ENCODE peak calls at places on chromosomes 5 and 9, in eight cellular contexts. One of them, this sample, is unnamed.

GRCh38 chr5:53545744-53546143 is 14.7 kb upstream of the NDUFS4 start:
- DNase-seq in IMR-90: no peak
- DNase-seq in GM23248: no peak
- DNase-seq in lower lobe of right lung: no peak
- DNase-seq in stomach: no peak
- DNase-seq in mesendoderm: peak; percentile 59
- DNase-seq in Karpas-422: no peak
- DNase-seq in right lobe of liver: no peak
- DNase-seq in this sample: no peak

GRCh38 chr9:107827304-107827703 is 337.7 kb upstream of the KLF4 start:
- DNase-seq in IMR-90: no peak
- DNase-seq in GM23248: no peak
- DNase-seq in lower lobe of right lung: no peak
- DNase-seq in stomach: no peak
- DNase-seq in mesendoderm: no peak
- DNase-seq in Karpas-422: no peak
- DNase-seq in right lobe of liver: no peak
- DNase-seq in this sample: peak; percentile 23

GRCh38 chr5:74595143-74595915 is 45.2 kb downstream of the ENC1 start:
- DNase-seq in IMR-90: peak; percentile 81
- DNase-seq in GM23248: peak; percentile 6
- DNase-seq in lower lobe of right lung: no peak
- DNase-seq in stomach: no peak
- DNase-seq in mesendoderm: peak; percentile 94
- DNase-seq in Karpas-422: no peak
- DNase-seq in right lobe of liver: no peak
- DNase-seq in this sample: peak; percentile 58

GRCh38 chr5:90878549-90879196 is 320.1 kb downstream of the ADGRV1 start:
- DNase-seq in IMR-90: peak; percentile 34
- DNase-seq in GM23248: peak; percentile 44
- DNase-seq in lower lobe of right lung: no peak
- DNase-seq in stomach: no peak
- DNase-seq in mesendoderm: no peak
- DNase-seq in Karpas-422: no peak
- DNase-seq in right lobe of liver: no peak
- DNase-seq in this sample: no peak

GRCh38 chr5:83407931-83408330 is 63.6 kb upstream of the VCAN start:
- DNase-seq in IMR-90: peak; percentile 8
- DNase-seq in GM23248: no peak
- DNase-seq in lower lobe of right lung: no peak
- DNase-seq in stomach: no peak
- DNase-seq in mesendoderm: no peak
- DNase-seq in Karpas-422: no peak
- DNase-seq in right lobe of liver: no peak
- DNase-seq in this sample: no peak

GRCh38 chr5:95822038-95822407 is 503 bp downstream of the GLRX start:
- DNase-seq in IMR-90: peak; percentile 25
- DNase-seq in GM23248: peak; percentile 84
- DNase-seq in lower lobe of right lung: peak; percentile 78
- DNase-seq in stomach: peak; percentile 60
- DNase-seq in mesendoderm: peak; percentile 85
- DNase-seq in Karpas-422: peak; percentile 83
- DNase-seq in right lobe of liver: peak; percentile 63
- DNase-seq in this sample: peak; percentile 74

GRCh38 chr5:8831251-8831650 is 714.6 kb downstream of the SEMA5A start:
- DNase-seq in IMR-90: no peak
- DNase-seq in GM23248: no peak
- DNase-seq in lower lobe of right lung: no peak
- DNase-seq in stomach: no peak
- DNase-seq in mesendoderm: no peak
- DNase-seq in Karpas-422: no peak
- DNase-seq in right lobe of liver: no peak
- DNase-seq in this sample: no peak

GRCh38 chr5:123505633-123506032 is 6.3 kb upstream of the CSNK1G3 start:
- DNase-seq in IMR-90: no peak
- DNase-seq in GM23248: no peak
- DNase-seq in lower lobe of right lung: no peak
- DNase-seq in stomach: peak; percentile 36
- DNase-seq in mesendoderm: no peak
- DNase-seq in Karpas-422: no peak
- DNase-seq in right lobe of liver: no peak
- DNase-seq in this sample: no peak

GRCh38 chr5:111548992-111549649 is 36.8 kb upstream of the STARD4 start:
- DNase-seq in IMR-90: peak; percentile 38
- DNase-seq in GM23248: peak; percentile 60
- DNase-seq in lower lobe of right lung: no peak
- DNase-seq in stomach: peak; percentile 48
- DNase-seq in mesendoderm: peak; percentile 86
- DNase-seq in Karpas-422: no peak
- DNase-seq in right lobe of liver: peak; percentile 19
- DNase-seq in this sample: no peak

GRCh38 chr5:152560508-152561137 is 155.5 kb upstream of the NMUR2 start:
- DNase-seq in IMR-90: peak; percentile 12
- DNase-seq in GM23248: peak; percentile 68
- DNase-seq in lower lobe of right lung: no peak
- DNase-seq in stomach: peak; percentile 70
- DNase-seq in mesendoderm: peak; percentile 83
- DNase-seq in Karpas-422: peak; percentile 81
- DNase-seq in right lobe of liver: peak; percentile 62
- DNase-seq in this sample: peak; percentile 84

GRCh38 chr5:139425497-139425896 is 13.8 kb downstream of the DNAJC18 start:
- DNase-seq in IMR-90: no peak
- DNase-seq in GM23248: no peak
- DNase-seq in lower lobe of right lung: no peak
- DNase-seq in stomach: no peak
- DNase-seq in mesendoderm: no peak
- DNase-seq in Karpas-422: no peak
- DNase-seq in right lobe of liver: no peak
- DNase-seq in this sample: no peak

GRCh38 chr9:137325791-137326190 is 23.7 kb upstream of the NRARP start:
- DNase-seq in IMR-90: no peak
- DNase-seq in GM23248: no peak
- DNase-seq in lower lobe of right lung: no peak
- DNase-seq in stomach: no peak
- DNase-seq in mesendoderm: no peak
- DNase-seq in Karpas-422: no peak
- DNase-seq in right lobe of liver: no peak
- DNase-seq in this sample: no peak

GRCh38 chr9:71781391-71781790 is 13.1 kb upstream of the CEMIP2 start:
- DNase-seq in IMR-90: no peak
- DNase-seq in GM23248: no peak
- DNase-seq in lower lobe of right lung: no peak
- DNase-seq in stomach: no peak
- DNase-seq in mesendoderm: no peak
- DNase-seq in Karpas-422: no peak
- DNase-seq in right lobe of liver: no peak
- DNase-seq in this sample: no peak

GRCh38 chr5:124403281-124403680 is 343.2 kb downstream of the ZNF608 start:
- DNase-seq in IMR-90: no peak
- DNase-seq in GM23248: no peak
- DNase-seq in lower lobe of right lung: no peak
- DNase-seq in stomach: no peak
- DNase-seq in mesendoderm: no peak
- DNase-seq in Karpas-422: no peak
- DNase-seq in right lobe of liver: no peak
- DNase-seq in this sample: no peak

GRCh38 chr5:139671096-139671841 is 23.1 kb downstream of the CXXC5 start:
- DNase-seq in IMR-90: no peak
- DNase-seq in GM23248: no peak
- DNase-seq in lower lobe of right lung: no peak
- DNase-seq in stomach: no peak
- DNase-seq in mesendoderm: no peak
- DNase-seq in Karpas-422: no peak
- DNase-seq in right lobe of liver: no peak
- DNase-seq in this sample: no peak

GRCh38 chr9:75378036-75378435 is 289.7 kb downstream of the OSTF1 start:
- DNase-seq in IMR-90: no peak
- DNase-seq in GM23248: peak; percentile 46
- DNase-seq in lower lobe of right lung: peak; percentile 46
- DNase-seq in stomach: no peak
- DNase-seq in mesendoderm: peak; percentile 18
- DNase-seq in Karpas-422: no peak
- DNase-seq in right lobe of liver: peak; percentile 30
- DNase-seq in this sample: peak; percentile 57

GRCh38 chr5:7850533-7851239 is at the start of gene CFAP90:
- DNase-seq in IMR-90: peak; percentile 30
- DNase-seq in GM23248: peak; percentile 64
- DNase-seq in lower lobe of right lung: peak; percentile 82
- DNase-seq in stomach: peak; percentile 62
- DNase-seq in mesendoderm: peak; percentile 95
- DNase-seq in Karpas-422: no peak
- DNase-seq in right lobe of liver: peak; percentile 69
- DNase-seq in this sample: peak; percentile 78

GRCh38 chr9:36461341-36461740 is 61.3 kb upstream of the RNF38 start:
- DNase-seq in IMR-90: peak; percentile 40
- DNase-seq in GM23248: peak; percentile 30
- DNase-seq in lower lobe of right lung: no peak
- DNase-seq in stomach: no peak
- DNase-seq in mesendoderm: no peak
- DNase-seq in Karpas-422: no peak
- DNase-seq in right lobe of liver: no peak
- DNase-seq in this sample: no peak

DNA sequence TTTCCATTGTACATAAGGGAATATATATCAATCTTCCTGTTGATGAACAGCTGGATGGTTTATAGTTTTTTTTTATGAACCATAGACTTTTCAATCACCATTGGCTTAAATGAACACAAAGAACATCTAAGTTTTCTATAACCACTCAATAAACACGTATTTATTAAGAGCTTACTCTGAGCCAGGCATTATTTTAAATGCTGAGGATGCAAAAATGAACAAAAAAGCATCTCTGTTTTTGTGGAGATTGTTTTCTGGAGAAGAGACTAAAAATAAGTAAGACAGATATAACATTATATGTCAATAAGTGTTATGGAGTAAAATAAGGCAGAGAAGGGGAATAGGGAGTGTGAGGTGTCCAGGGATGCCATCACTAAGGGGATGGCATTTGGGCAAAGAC is 52.1 kb upstream of the SLC24A2 start:
- DNase-seq in IMR-90: no peak
- DNase-seq in GM23248: no peak
- DNase-seq in lower lobe of right lung: no peak
- DNase-seq in stomach: no peak
- DNase-seq in mesendoderm: no peak
- DNase-seq in Karpas-422: no peak
- DNase-seq in right lobe of liver: no peak
- DNase-seq in this sample: no peak
- H3K36me3 ChIP-seq in IMR-90: no peaks in the 10 kb centered on the region
- H3K36me3 ChIP-seq in GM23248: no peaks in the 10 kb centered on the region
- H3K36me3 ChIP-seq in lower lobe of right lung: no peaks in the 10 kb centered on the region
- H3K36me3 ChIP-seq in stomach: no peaks in the 10 kb centered on the region
- H3K36me3 ChIP-seq in mesendoderm: no peaks in the 10 kb centered on the region
- H3K36me3 ChIP-seq in Karpas-422: no peaks in the 10 kb centered on the region
- H3K36me3 ChIP-seq in right lobe of liver: no peaks in the 10 kb centered on the region
- H3K36me3 ChIP-seq in this sample: no peaks in the 10 kb centered on the region

GRCh38 chr9:27549196-27549737 is 19.7 kb upstream of the MOB3B start:
- DNase-seq in IMR-90: peak; percentile 36
- DNase-seq in GM23248: peak; percentile 63
- DNase-seq in lower lobe of right lung: no peak
- DNase-seq in stomach: no peak
- DNase-seq in mesendoderm: no peak
- DNase-seq in Karpas-422: no peak
- DNase-seq in right lobe of liver: no peak
- DNase-seq in this sample: no peak

GRCh38 chr9:27558307-27558706 is 15.0 kb downstream of the C9orf72 start:
- DNase-seq in IMR-90: no peak
- DNase-seq in GM23248: no peak
- DNase-seq in lower lobe of right lung: no peak
- DNase-seq in stomach: no peak
- DNase-seq in mesendoderm: no peak
- DNase-seq in Karpas-422: no peak
- DNase-seq in right lobe of liver: no peak
- DNase-seq in this sample: no peak

GRCh38 chr9:27560457-27560856 is 12.8 kb downstream of the C9orf72 start:
- DNase-seq in IMR-90: no peak
- DNase-seq in GM23248: no peak
- DNase-seq in lower lobe of right lung: no peak
- DNase-seq in stomach: no peak
- DNase-seq in mesendoderm: no peak
- DNase-seq in Karpas-422: no peak
- DNase-seq in right lobe of liver: no peak
- DNase-seq in this sample: no peak

GRCh38 chr9:27554712-27555111 is 18.6 kb downstream of the C9orf72 start:
- DNase-seq in IMR-90: no peak
- DNase-seq in GM23248: no peak
- DNase-seq in lower lobe of right lung: no peak
- DNase-seq in stomach: no peak
- DNase-seq in mesendoderm: no peak
- DNase-seq in Karpas-422: no peak
- DNase-seq in right lobe of liver: no peak
- DNase-seq in this sample: no peak
- H3K36me3 ChIP-seq in IMR-90: peaks cover 3% of the 10 kb centered on the region
- H3K36me3 ChIP-seq in GM23248: no peaks in the 10 kb centered on the region
- H3K36me3 ChIP-seq in lower lobe of right lung: peaks cover 95% of the 10 kb centered on the region
- H3K36me3 ChIP-seq in stomach: peaks cover 94% of the 10 kb centered on the region
- H3K36me3 ChIP-seq in mesendoderm: no peaks in the 10 kb centered on the region
- H3K36me3 ChIP-seq in Karpas-422: peaks cover 45% of the 10 kb centered on the region
- H3K36me3 ChIP-seq in right lobe of liver: peaks cover 16% of the 10 kb centered on the region
- H3K36me3 ChIP-seq in this sample: no peaks in the 10 kb centered on the region

GRCh38 chr9:91340395-91340794 is 21.3 kb downstream of the AUH start:
- DNase-seq in IMR-90: no peak
- DNase-seq in GM23248: no peak
- DNase-seq in lower lobe of right lung: no peak
- DNase-seq in stomach: no peak
- DNase-seq in mesendoderm: no peak
- DNase-seq in Karpas-422: no peak
- DNase-seq in right lobe of liver: no peak
- DNase-seq in this sample: no peak

GRCh38 chr9:91341258-91341746 is 20.4 kb downstream of the AUH start:
- DNase-seq in IMR-90: no peak
- DNase-seq in GM23248: no peak
- DNase-seq in lower lobe of right lung: no peak
- DNase-seq in stomach: no peak
- DNase-seq in mesendoderm: no peak
- DNase-seq in Karpas-422: no peak
- DNase-seq in right lobe of liver: no peak
- DNase-seq in this sample: no peak

GRCh38 chr9:91342575-91342974 is 19.1 kb downstream of the AUH start:
- DNase-seq in IMR-90: no peak
- DNase-seq in GM23248: no peak
- DNase-seq in lower lobe of right lung: no peak
- DNase-seq in stomach: no peak
- DNase-seq in mesendoderm: no peak
- DNase-seq in Karpas-422: no peak
- DNase-seq in right lobe of liver: no peak
- DNase-seq in this sample: no peak

GRCh38 chr9:91338681-91339080 is 23.0 kb downstream of the AUH start:
- DNase-seq in IMR-90: no peak
- DNase-seq in GM23248: no peak
- DNase-seq in lower lobe of right lung: no peak
- DNase-seq in stomach: no peak
- DNase-seq in mesendoderm: no peak
- DNase-seq in Karpas-422: no peak
- DNase-seq in right lobe of liver: no peak
- DNase-seq in this sample: no peak

GRCh38 chr9:91341749-91342148 is 20.0 kb downstream of the AUH start:
- DNase-seq in IMR-90: no peak
- DNase-seq in GM23248: no peak
- DNase-seq in lower lobe of right lung: no peak
- DNase-seq in stomach: no peak
- DNase-seq in mesendoderm: no peak
- DNase-seq in Karpas-422: no peak
- DNase-seq in right lobe of liver: no peak
- DNase-seq in this sample: no peak
- H3K36me3 ChIP-seq in IMR-90: peaks cover 10% of the 10 kb centered on the region
- H3K36me3 ChIP-seq in GM23248: peaks cover 10% of the 10 kb centered on the region
- H3K36me3 ChIP-seq in lower lobe of right lung: peaks cover 31% of the 10 kb centered on the region
- H3K36me3 ChIP-seq in stomach: peaks cover 48% of the 10 kb centered on the region
- H3K36me3 ChIP-seq in mesendoderm: no peaks in the 10 kb centered on the region
- H3K36me3 ChIP-seq in Karpas-422: peaks cover 34% of the 10 kb centered on the region
- H3K36me3 ChIP-seq in right lobe of liver: no peaks in the 10 kb centered on the region
- H3K36me3 ChIP-seq in this sample: no peaks in the 10 kb centered on the region

GRCh38 chr9:33934188-33934878 is 114.4 kb downstream of the UBAP2 start:
- DNase-seq in IMR-90: no peak
- DNase-seq in GM23248: no peak
- DNase-seq in lower lobe of right lung: no peak
- DNase-seq in stomach: no peak
- DNase-seq in mesendoderm: no peak
- DNase-seq in Karpas-422: no peak
- DNase-seq in right lobe of liver: no peak
- DNase-seq in this sample: peak; percentile 3
- H3K36me3 ChIP-seq in IMR-90: peaks cover 41% of the 10 kb centered on the region
- H3K36me3 ChIP-seq in GM23248: peaks cover 35% of the 10 kb centered on the region
- H3K36me3 ChIP-seq in lower lobe of right lung: peaks cover 90% of the 10 kb centered on the region
- H3K36me3 ChIP-seq in stomach: peaks cover 84% of the 10 kb centered on the region
- H3K36me3 ChIP-seq in mesendoderm: peaks cover 14% of the 10 kb centered on the region
- H3K36me3 ChIP-seq in Karpas-422: peaks cover 40% of the 10 kb centered on the region
- H3K36me3 ChIP-seq in right lobe of liver: peaks cover 18% of the 10 kb centered on the region
- H3K36me3 ChIP-seq in this sample: no peaks in the 10 kb centered on the region

This sample was measured in testis.